ENCODE peak calls at places on chromosomes 11 and 22, in ten cellular contexts. N is brain pericyte; B is activated naive CD8-positive, alpha-beta T cell treated with anti-CD3 and anti-CD28 coated beads for 36 hours; R is Caki2; X is PC-9; K is hepatic stellate cell; G is effector CD4-positive, alpha-beta T cell; C is T1000; V is NCI-H1694; A is ovary. E is an unnamed sample.

GRCh38 chr11:71483689-71484088 is 30.7 kb downstream of the NADSYN1 start:
- DNase-seq in N (no peak), B (no peak), R (no peak), X (no peak), K (no peak), G (no peak), C (no peak), V (no peak), A (no peak), E (no peak)

GRCh38 chr11:128713595-128713994 is 19.7 kb downstream of the FLI1 start:
- DNase-seq in N (no peak), B (no peak), R (no peak), X (no peak), K (no peak), G (no peak), C (no peak), V (no peak), A (no peak), E (no peak)

GRCh38 chr11:2186669-2187266 is 15.2 kb upstream of the TH start:
- DNase-seq in N (no peak), B (peak), R (no peak), X (no peak), K (no peak), G (peak), C (no peak), V (peak), A (no peak), E (no peak)

GRCh38 chr22:27986937-27987336 is 67.9 kb upstream of the PITPNB start:
- DNase-seq in N (no peak), B (no peak), R (no peak), X (no peak), K (no peak), G (no peak), C (no peak), V (no peak), A (no peak), E (no peak)

GRCh38 chr11:43419460-43419859 is 60.7 kb downstream of the TTC17 start:
- DNase-seq in N (no peak), B (peak), R (peak), X (no peak), K (peak), G (no peak), C (no peak), V (peak), A (no peak), E (no peak)

GRCh38 chr11:102186836-102187235 is 76.6 kb downstream of the YAP1 start:
- DNase-seq in N (no peak), B (no peak), R (no peak), X (no peak), K (no peak), G (no peak), C (no peak), V (no peak), A (peak), E (no peak)

GRCh38 chr22:32665676-32666075 is 135.8 kb upstream of the TIMP3 start:
- DNase-seq in N (no peak), B (no peak), R (no peak), X (no peak), K (peak), G (no peak), C (no peak), V (no peak), A (no peak), E (no peak)

GRCh38 chr22:37636186-37636948 is 3.1 kb upstream of the SH3BP1 start:
- DNase-seq in N (no peak), B (no peak), R (no peak), X (no peak), K (peak), G (no peak), C (no peak), V (no peak), A (no peak), E (no peak)

GRCh38 chr22:47779474-47779873 is 1017.0 kb downstream of the TBC1D22A start:
- DNase-seq in N (no peak), B (no peak), R (no peak), X (no peak), K (no peak), G (no peak), C (no peak), V (no peak), A (no peak), E (no peak)

GRCh38 chr11:43920598-43921419 is 21.6 kb upstream of the C11orf96 start:
- DNase-seq in N (peak), B (no peak), R (peak), X (peak), K (peak), G (no peak), C (peak), V (peak), A (peak), E (no peak)

GRCh38 chr11:73399159-73400090 is 23.2 kb downstream of the RELT start:
- DNase-seq in N (no peak), B (no peak), R (no peak), X (no peak), K (peak), G (no peak), C (no peak), V (no peak), A (no peak), E (no peak)

GRCh38 chr11:78432956-78433355 is 15.3 kb upstream of the GAB2 start:
- DNase-seq in N (no peak), B (no peak), R (no peak), X (no peak), K (no peak), G (no peak), C (no peak), V (no peak), A (no peak), E (no peak)

GRCh38 chr11:128715691-128716153 is 21.9 kb downstream of the FLI1 start:
- DNase-seq in N (no peak), B (no peak), R (no peak), X (peak), K (peak), G (no peak), C (peak), V (no peak), A (no peak), E (no peak)

GRCh38 chr11:124917115-124917637 is 1.9 kb upstream of the HEPN1 start:
- DNase-seq in N (no peak), B (no peak), R (no peak), X (no peak), K (no peak), G (no peak), C (no peak), V (peak), A (no peak), E (no peak)

GRCh38 chr11:43327987-43328386 is 16.2 kb downstream of the API5 start:
- DNase-seq in N (peak), B (no peak), R (peak), X (no peak), K (peak), G (no peak), C (peak), V (peak), A (no peak), E (no peak)

E was measured in Right ventricle myocardium inferior.